ENCODE peak calls at places on chromosomes 6 and 20, in four cellular contexts. Z is HFF-Myc, W is heart left ventricle, U is fibroblast of pulmonary artery. S is an unnamed sample.

GRCh38 chr6:11869656-11870340 is 91.2 kb upstream of the ADTRP start:
- DNase-seq in Z (peak), W (peak), U (peak), S (peak)

GRCh38 chr20:49916146-49917002 is 1.0 kb upstream of the SPATA2 start:
- DNase-seq in Z (no peak), W (no peak), U (no peak), S (no peak)

GRCh38 chr6:81938991-81939773 is 186.7 kb upstream of the TENT5A start:
- DNase-seq in Z (no peak), W (no peak), U (peak), S (no peak)

GRCh38 chr6:158213925-158214674 is 46.0 kb downstream of the GTF2H5 start:
- DNase-seq in Z (peak), W (peak), U (peak), S (no peak)

GRCh38 chr6:16316741-16317251 is 78.4 kb downstream of the GMPR start:
- DNase-seq in Z (no peak), W (no peak), U (peak), S (no peak)

GRCh38 chr6:4180653-4181255 is 45.4 kb upstream of the ECI2 start:
- DNase-seq in Z (peak), W (no peak), U (peak), S (no peak)

GRCh38 chr6:6678811-6679210 is 90.3 kb downstream of the LY86 start:
- DNase-seq in Z (no peak), W (no peak), U (no peak), S (no peak)

GRCh38 chr6:45713981-45714685 is 301.5 kb downstream of the CLIC5 start:
- DNase-seq in Z (no peak), W (no peak), U (no peak), S (no peak)

GRCh38 chr6:24761193-24761835 is 13.4 kb upstream of the GMNN start:
- DNase-seq in Z (no peak), W (no peak), U (no peak), S (no peak)

GRCh38 chr6:41209547-41209951 is 8.6 kb upstream of the TREML2 start:
- DNase-seq in Z (no peak), W (no peak), U (no peak), S (no peak)

GRCh38 chr6:167137881-167138280 is 15.0 kb downstream of the CCR6 start:
- DNase-seq in Z (no peak), W (no peak), U (no peak), S (no peak)

DNA sequence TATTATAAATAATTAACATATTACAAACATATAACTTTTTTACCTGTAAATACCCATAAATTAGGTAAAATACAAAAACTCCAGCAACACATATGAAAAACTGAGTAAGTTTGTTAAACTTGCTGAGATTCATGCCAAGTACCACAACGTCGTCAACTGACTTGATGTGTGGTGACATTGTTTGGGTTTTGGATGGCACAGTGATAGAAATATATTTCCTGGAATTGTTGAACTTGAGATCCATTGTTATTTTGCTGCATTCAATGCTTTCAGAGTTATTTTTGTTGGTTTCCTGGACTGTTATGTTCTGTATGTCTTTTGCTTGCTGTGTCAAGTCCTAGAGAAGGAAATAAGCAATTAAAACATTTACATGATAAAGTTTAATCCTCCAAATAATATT is 5.5 kb downstream of the SLC35B3 start:
- DNase-seq in Z (no peak), W (no peak), U (no peak), S (no peak)
- TF ChIP-seq CTCF in Z (no peak), W (no peak), U (no peak), S (no peak)

GRCh38 chr6:169881976-169882375 is 130.6 kb downstream of the ERMARD start:
- DNase-seq in Z (no peak), W (no peak), U (no peak), S (no peak)

GRCh38 chr6:169881398-169881797 is 130.0 kb downstream of the ERMARD start:
- DNase-seq in Z (no peak), W (no peak), U (no peak), S (no peak)

GRCh38 chr6:169885131-169885530 is 133.7 kb downstream of the ERMARD start:
- DNase-seq in Z (no peak), W (no peak), U (no peak), S (no peak)

GRCh38 chr6:169884158-169884557 is 132.7 kb downstream of the ERMARD start:
- DNase-seq in Z (no peak), W (no peak), U (no peak), S (no peak)

DNA sequence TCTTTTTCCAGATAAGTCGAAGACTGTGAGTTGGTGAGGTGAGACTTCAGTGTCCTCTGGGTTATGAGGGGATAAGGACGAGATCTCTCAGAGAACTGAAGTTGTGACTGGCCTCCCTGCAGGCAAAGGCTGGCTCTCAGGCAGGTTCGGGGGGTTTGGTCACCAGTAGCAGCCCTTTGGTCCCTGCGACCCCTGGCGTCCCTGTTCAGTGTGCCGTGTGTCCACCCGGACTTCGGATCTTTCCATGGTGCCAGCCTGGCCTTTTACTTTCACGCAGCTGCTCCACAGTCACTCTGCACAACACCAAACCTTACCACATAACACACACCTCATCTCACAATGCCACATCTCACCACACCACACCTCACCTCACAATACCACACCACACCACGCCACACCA is 131.9 kb downstream of the ERMARD start:
- DNase-seq in Z (no peak), W (no peak), U (no peak), S (no peak)
- TF ChIP-seq CTCF in Z (no peak), W (no peak), U (no peak), S (no peak)

GRCh38 chr6:156102129-156102528 is 646.5 kb upstream of the NOX3 start:
- DNase-seq in Z (peak), W (no peak), U (peak), S (no peak)
- TF ChIP-seq CTCF in Z (peak), W (no peak), U (peak), S (no peak)

GRCh38 chr20:650954-651353 is 2.0 kb downstream of the SRXN1 start:
- DNase-seq in Z (no peak), W (no peak), U (peak), S (no peak)
- TF ChIP-seq CTCF in Z (no peak), W (peak), U (peak), S (no peak)

GRCh38 chr20:51184289-51184688 is 161.4 kb upstream of the KCNG1 start:
- DNase-seq in Z (no peak), W (no peak), U (no peak), S (no peak)

GRCh38 chr20:51185277-51185676 is 162.4 kb upstream of the KCNG1 start:
- DNase-seq in Z (peak), W (no peak), U (no peak), S (no peak)

GRCh38 chr20:51182571-51182970 is 159.7 kb upstream of the KCNG1 start:
- DNase-seq in Z (no peak), W (no peak), U (no peak), S (no peak)

GRCh38 chr20:51185861-51186260 is 163.0 kb upstream of the KCNG1 start:
- DNase-seq in Z (no peak), W (no peak), U (no peak), S (no peak)

GRCh38 chr20:51183443-51183842 is 160.5 kb upstream of the KCNG1 start:
- DNase-seq in Z (no peak), W (no peak), U (no peak), S (no peak)
- TF ChIP-seq CTCF in Z (no peak), W (no peak), U (no peak), S (no peak)

GRCh38 chr20:58802061-58802460 is 48.6 kb downstream of the GNAS-AS1 start:
- DNase-seq in Z (no peak), W (no peak), U (no peak), S (no peak)
- TF ChIP-seq CTCF in Z (no peak), W (no peak), U (no peak), S (no peak)

DNA sequence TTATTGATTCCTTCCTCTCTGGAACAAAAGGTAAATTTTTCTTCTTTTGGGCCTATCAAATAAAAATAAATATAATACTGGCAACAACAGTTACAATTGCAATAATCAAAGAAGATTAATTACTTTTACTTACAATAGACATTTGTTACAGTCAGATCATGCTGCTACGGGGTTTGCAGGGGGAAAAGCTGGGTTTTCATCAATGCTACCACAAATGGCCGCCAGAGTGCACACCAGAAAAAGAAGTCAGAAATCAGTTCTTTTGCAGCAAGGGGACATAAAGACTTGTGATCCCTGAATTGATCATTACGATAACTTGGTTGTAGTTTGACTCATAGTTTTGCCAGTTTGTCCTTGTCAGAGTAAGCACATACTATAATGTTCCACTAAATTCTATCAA is 714.5 kb upstream of the EYS start:
- DNase-seq in Z (no peak), W (no peak), U (peak), S (no peak)
- TF ChIP-seq CTCF in Z (no peak), W (no peak), U (peak), S (no peak)

S was measured in AG09319.